ENCODE peak calls at places on chromosomes 7 and 10, in seven cellular contexts. T is posterior cingulate gyrus; N is EL; S is naive thymus-derived CD4-positive, alpha-beta T cell; X is GM04503; O is left ventricle myocardium inferior; B is NCI-H2171 treated with DMSO at 0.1 percent for 48 hours. M is an unnamed sample.

GRCh38 chr10:84179059-84179710 is 5.6 kb downstream of the GPR15LG start:
- DNase-seq in X (peak; percentile 55), O (no peak), N (peak; percentile 34), B (peak; percentile 85), S (no peak), T (peak; percentile 30), M (peak; percentile 100)

GRCh38 chr7:37065779-37066271 is 341.5 kb upstream of the AOAH start:
- DNase-seq in O (no peak), S (no peak), T (no peak), X (no peak), B (no peak), N (no peak), M (peak; percentile 94)

GRCh38 chr7:157255201-157255606 is 81.6 kb upstream of the DNAJB6 start:
- DNase-seq in S (no peak), T (no peak), O (no peak), B (no peak), X (no peak), N (peak; percentile 28), M (no peak)

GRCh38 chr7:82803411-82803810 is 359.3 kb downstream of the PCLO start:
- DNase-seq in B (no peak), S (no peak), X (no peak), T (no peak), O (no peak), N (no peak), M (no peak)

GRCh38 chr7:141585592-141586510 is 34.6 kb downstream of the AGK start:
- DNase-seq in X (peak; percentile 79), S (no peak), N (peak; percentile 95), T (no peak), O (no peak), B (no peak), M (peak; percentile 93)

GRCh38 chr7:121385800-121386179 is 10.3 kb downstream of the FAM3C start:
- DNase-seq in N (no peak), S (no peak), B (peak; percentile 50), T (no peak), O (no peak), X (no peak), M (no peak)

GRCh38 chr7:47440320-47440719 is 141.6 kb downstream of the TNS3 start:
- DNase-seq in S (no peak), T (no peak), O (no peak), B (no peak), X (no peak), N (no peak), M (no peak)

GRCh38 chr7:37930226-37930948 is 9.9 kb downstream of the EPDR1 start:
- DNase-seq in X (peak; percentile 59), T (no peak), N (no peak), S (no peak), B (no peak), O (no peak), M (no peak)

GRCh38 chr10:34295142-34295548 is 520.0 kb downstream of the PARD3 start:
- DNase-seq in X (no peak), N (peak; percentile 68), B (no peak), T (no peak), S (no peak), O (no peak), M (no peak)

M was measured in foreskin keratinocyte.